ENCODE peak calls at places on chromosome 11, in seven cellular contexts. One of them, this sample, is unnamed.

GRCh38 chr11:45935349-45936064 is 13.1 kb downstream of the LARGE2 start:
- DNase-seq in stomach: no peak
- DNase-seq in IMR-90: no peak
- DNase-seq in heart left ventricle: no peak
- DNase-seq in osteocyte: no peak
- DNase-seq in astrocyte of the cerebellum: no peak
- DNase-seq in AG09319: no peak
- DNase-seq in this sample: no peak

GRCh38 chr11:124875943-124876817 is 10.9 kb downstream of the ROBO3 start:
- DNase-seq in heart left ventricle: peak
- DNase-seq in AG09319: peak
- DNase-seq in osteocyte: peak
- DNase-seq in stomach: peak
- DNase-seq in IMR-90: peak
- DNase-seq in astrocyte of the cerebellum: peak
- DNase-seq in this sample: peak

GRCh38 chr11:132862137-132862536 is 670.2 kb downstream of the OPCML start:
- DNase-seq in IMR-90: no peak
- DNase-seq in osteocyte: no peak
- DNase-seq in AG09319: no peak
- DNase-seq in stomach: no peak
- DNase-seq in astrocyte of the cerebellum: no peak
- DNase-seq in heart left ventricle: no peak
- DNase-seq in this sample: no peak

GRCh38 chr11:86548278-86548917 is 124.0 kb downstream of the ME3 start:
- DNase-seq in stomach: no peak
- DNase-seq in heart left ventricle: no peak
- DNase-seq in astrocyte of the cerebellum: no peak
- DNase-seq in IMR-90: peak
- DNase-seq in osteocyte: no peak
- DNase-seq in AG09319: peak
- DNase-seq in this sample: no peak

GRCh38 chr11:25943777-25944661 is 387.9 kb upstream of the ANO3 start:
- DNase-seq in astrocyte of the cerebellum: no peak
- DNase-seq in osteocyte: no peak
- DNase-seq in AG09319: no peak
- DNase-seq in stomach: no peak
- DNase-seq in IMR-90: no peak
- DNase-seq in heart left ventricle: no peak
- DNase-seq in this sample: no peak

GRCh38 chr11:68966894-68967780 is 13.6 kb downstream of the MRGPRD start:
- DNase-seq in heart left ventricle: peak
- DNase-seq in astrocyte of the cerebellum: no peak
- DNase-seq in IMR-90: no peak
- DNase-seq in stomach: no peak
- DNase-seq in AG09319: no peak
- DNase-seq in osteocyte: peak
- DNase-seq in this sample: no peak

GRCh38 chr11:125300791-125301218 is 136.3 kb downstream of the PKNOX2 start:
- DNase-seq in astrocyte of the cerebellum: peak
- DNase-seq in AG09319: peak
- DNase-seq in osteocyte: no peak
- DNase-seq in IMR-90: peak
- DNase-seq in heart left ventricle: no peak
- DNase-seq in stomach: no peak
- DNase-seq in this sample: no peak

GRCh38 chr11:46363455-46363920 is 16.2 kb downstream of the DGKZ start:
- DNase-seq in heart left ventricle: peak
- DNase-seq in AG09319: no peak
- DNase-seq in osteocyte: no peak
- DNase-seq in astrocyte of the cerebellum: no peak
- DNase-seq in stomach: no peak
- DNase-seq in IMR-90: peak
- DNase-seq in this sample: no peak

GRCh38 chr11:27757953-27758352 is 57.7 kb upstream of the BDNF start:
- DNase-seq in heart left ventricle: no peak
- DNase-seq in IMR-90: peak
- DNase-seq in astrocyte of the cerebellum: peak
- DNase-seq in AG09319: peak
- DNase-seq in stomach: no peak
- DNase-seq in osteocyte: no peak
- DNase-seq in this sample: no peak

GRCh38 chr11:125165111-125165663 is 636 bp downstream of the PKNOX2 start:
- DNase-seq in astrocyte of the cerebellum: no peak
- DNase-seq in IMR-90: peak
- DNase-seq in AG09319: no peak
- DNase-seq in stomach: peak
- DNase-seq in heart left ventricle: no peak
- DNase-seq in osteocyte: no peak
- DNase-seq in this sample: no peak

GRCh38 chr11:67732045-67732787 is 57.8 kb upstream of the ALDH3B2 start:
- DNase-seq in IMR-90: no peak
- DNase-seq in heart left ventricle: no peak
- DNase-seq in AG09319: no peak
- DNase-seq in osteocyte: no peak
- DNase-seq in stomach: no peak
- DNase-seq in astrocyte of the cerebellum: no peak
- DNase-seq in this sample: no peak

DNA sequence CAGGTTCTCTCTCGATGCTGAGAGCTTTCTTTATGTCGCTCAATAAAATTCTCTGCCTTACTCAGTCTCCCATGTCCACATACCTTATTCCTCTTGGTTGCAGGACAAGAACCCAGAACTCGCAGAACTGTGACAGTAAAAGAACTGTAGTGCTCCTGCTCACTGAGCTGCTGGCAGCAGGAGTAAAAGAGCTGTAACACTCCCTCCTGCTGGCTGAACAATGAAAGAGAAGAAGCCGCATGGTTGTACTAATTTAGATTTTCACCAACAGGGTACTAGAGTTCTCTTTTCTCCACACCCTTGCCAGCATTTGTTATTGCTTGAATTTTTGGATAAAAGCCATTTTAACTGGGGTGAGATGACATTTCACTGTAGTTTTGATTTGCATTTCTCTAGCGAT is 433.2 kb downstream of the GUCY1A2 start:
- DNase-seq in osteocyte: no peak
- DNase-seq in AG09319: peak
- DNase-seq in stomach: no peak
- DNase-seq in astrocyte of the cerebellum: no peak
- DNase-seq in IMR-90: peak
- DNase-seq in heart left ventricle: no peak
- DNase-seq in this sample: no peak
- TF ChIP-seq CTCF in osteocyte: peak
- TF ChIP-seq CTCF in AG09319: peak
- TF ChIP-seq CTCF in stomach: no peak
- TF ChIP-seq CTCF in astrocyte of the cerebellum: peak
- TF ChIP-seq CTCF in IMR-90: peak
- TF ChIP-seq CTCF in heart left ventricle: no peak
- TF ChIP-seq CTCF in this sample: peak

GRCh38 chr11:34840736-34841386 is 75.3 kb downstream of the APIP start:
- DNase-seq in heart left ventricle: no peak
- DNase-seq in IMR-90: peak
- DNase-seq in stomach: peak
- DNase-seq in AG09319: no peak
- DNase-seq in osteocyte: no peak
- DNase-seq in astrocyte of the cerebellum: no peak
- DNase-seq in this sample: no peak
- TF ChIP-seq CTCF in heart left ventricle: peak
- TF ChIP-seq CTCF in IMR-90: peak
- TF ChIP-seq CTCF in stomach: no peak
- TF ChIP-seq CTCF in AG09319: peak
- TF ChIP-seq CTCF in osteocyte: peak
- TF ChIP-seq CTCF in astrocyte of the cerebellum: peak
- TF ChIP-seq CTCF in this sample: peak

DNA sequence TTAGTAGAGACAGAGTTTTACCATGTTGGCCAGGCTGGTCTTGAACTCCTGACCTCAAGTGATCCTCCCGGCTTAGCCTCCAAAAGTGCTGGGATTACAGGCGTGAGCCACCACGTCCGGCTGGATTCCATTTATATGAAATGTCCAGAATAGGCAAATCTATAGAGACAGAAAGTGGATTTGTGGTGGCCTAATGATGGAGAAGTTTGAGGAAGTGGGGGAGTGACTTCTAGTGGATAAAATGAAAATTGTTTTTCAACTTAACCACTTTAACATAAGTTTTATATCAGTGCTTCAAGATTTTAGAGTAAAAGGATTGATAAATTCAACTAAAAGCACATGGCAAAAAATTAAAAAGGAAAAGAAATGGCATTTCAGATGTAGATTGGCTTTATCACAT is 66.2 kb downstream of the HIPK3 start:
- DNase-seq in AG09319: no peak
- DNase-seq in IMR-90: no peak
- DNase-seq in stomach: no peak
- DNase-seq in osteocyte: no peak
- DNase-seq in astrocyte of the cerebellum: no peak
- DNase-seq in heart left ventricle: no peak
- DNase-seq in this sample: no peak
- TF ChIP-seq CTCF in AG09319: no peak
- TF ChIP-seq CTCF in IMR-90: peak
- TF ChIP-seq CTCF in stomach: no peak
- TF ChIP-seq CTCF in osteocyte: peak
- TF ChIP-seq CTCF in astrocyte of the cerebellum: no peak
- TF ChIP-seq CTCF in heart left ventricle: peak
- TF ChIP-seq CTCF in this sample: no peak

GRCh38 chr11:118074785-118075184 is 2.1 kb upstream of the TMPRSS4 start:
- DNase-seq in astrocyte of the cerebellum: no peak
- DNase-seq in IMR-90: no peak
- DNase-seq in stomach: peak
- DNase-seq in osteocyte: no peak
- DNase-seq in AG09319: no peak
- DNase-seq in heart left ventricle: no peak
- DNase-seq in this sample: no peak
- TF ChIP-seq CTCF in astrocyte of the cerebellum: no peak
- TF ChIP-seq CTCF in IMR-90: no peak
- TF ChIP-seq CTCF in stomach: no peak
- TF ChIP-seq CTCF in osteocyte: no peak
- TF ChIP-seq CTCF in AG09319: no peak
- TF ChIP-seq CTCF in heart left ventricle: no peak
- TF ChIP-seq CTCF in this sample: no peak

GRCh38 chr11:65859812-65860277 is 388 bp upstream of the MUS81 start:
- DNase-seq in stomach: no peak
- DNase-seq in astrocyte of the cerebellum: no peak
- DNase-seq in osteocyte: no peak
- DNase-seq in heart left ventricle: no peak
- DNase-seq in IMR-90: no peak
- DNase-seq in AG09319: no peak
- DNase-seq in this sample: no peak

GRCh38 chr11:65858354-65859133 is 564 bp upstream of the CFL1 start:
- DNase-seq in AG09319: no peak
- DNase-seq in osteocyte: no peak
- DNase-seq in stomach: no peak
- DNase-seq in IMR-90: no peak
- DNase-seq in astrocyte of the cerebellum: no peak
- DNase-seq in heart left ventricle: no peak
- DNase-seq in this sample: no peak

GRCh38 chr11:65857500-65858353 is at the start of gene CFL1:
- DNase-seq in astrocyte of the cerebellum: peak
- DNase-seq in IMR-90: peak
- DNase-seq in AG09319: peak
- DNase-seq in osteocyte: peak
- DNase-seq in stomach: peak
- DNase-seq in heart left ventricle: peak
- DNase-seq in this sample: peak

GRCh38 chr11:65860278-65861164 is at the start of gene MUS81:
- DNase-seq in IMR-90: peak
- DNase-seq in astrocyte of the cerebellum: peak
- DNase-seq in heart left ventricle: peak
- DNase-seq in AG09319: peak
- DNase-seq in osteocyte: peak
- DNase-seq in stomach: peak
- DNase-seq in this sample: peak

DNA sequence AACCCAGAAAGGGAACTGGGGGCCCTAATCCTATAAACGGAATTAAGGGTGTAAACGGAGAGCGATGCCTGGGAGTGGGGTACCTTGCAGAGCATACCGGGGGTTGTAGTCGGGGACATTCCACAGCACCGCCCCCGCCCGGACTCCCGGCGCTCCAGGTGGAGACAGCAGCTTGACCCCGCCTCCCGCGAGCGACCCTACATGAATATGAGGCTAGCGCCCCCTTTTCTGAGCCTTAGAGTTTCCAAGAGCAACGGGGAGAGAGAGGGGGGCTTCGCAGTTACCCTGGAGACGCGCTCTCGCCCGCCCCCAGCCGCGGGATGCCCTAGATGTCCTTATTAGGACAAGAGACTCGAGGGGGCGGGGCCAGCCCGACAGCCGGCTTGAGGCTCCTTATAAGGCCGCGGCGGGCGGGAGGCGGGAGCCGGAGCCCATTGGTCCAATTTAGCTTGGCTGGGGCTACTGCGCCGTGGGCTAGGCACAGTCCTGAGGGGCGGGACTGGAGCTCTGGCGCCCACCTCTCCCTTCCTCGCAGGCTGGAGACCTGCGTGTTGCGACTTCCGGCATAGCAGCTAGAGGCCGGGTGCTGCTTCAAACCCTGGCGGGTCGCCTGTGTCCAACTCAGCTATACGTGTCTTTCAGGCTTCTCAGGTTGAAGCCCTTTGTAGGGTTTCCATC is 960 bp upstream of the MUS81 start:
- DNase-seq in heart left ventricle: peak
- DNase-seq in stomach: peak
- DNase-seq in astrocyte of the cerebellum: peak
- DNase-seq in AG09319: peak
- DNase-seq in osteocyte: peak
- DNase-seq in IMR-90: peak
- DNase-seq in this sample: peak
- TF ChIP-seq CTCF in heart left ventricle: peak
- TF ChIP-seq CTCF in stomach: no peak
- TF ChIP-seq CTCF in astrocyte of the cerebellum: peak
- TF ChIP-seq CTCF in AG09319: no peak
- TF ChIP-seq CTCF in osteocyte: peak
- TF ChIP-seq CTCF in IMR-90: no peak
- TF ChIP-seq CTCF in this sample: peak

GRCh38 chr11:122595246-122595645 is 60.3 kb upstream of the UBASH3B start:
- DNase-seq in osteocyte: no peak
- DNase-seq in AG09319: no peak
- DNase-seq in IMR-90: no peak
- DNase-seq in stomach: no peak
- DNase-seq in astrocyte of the cerebellum: no peak
- DNase-seq in heart left ventricle: no peak
- DNase-seq in this sample: no peak

GRCh38 chr11:122592641-122593040 is 62.9 kb upstream of the UBASH3B start:
- DNase-seq in osteocyte: no peak
- DNase-seq in AG09319: no peak
- DNase-seq in IMR-90: no peak
- DNase-seq in astrocyte of the cerebellum: no peak
- DNase-seq in heart left ventricle: no peak
- DNase-seq in stomach: no peak
- DNase-seq in this sample: no peak

GRCh38 chr11:122599434-122599833 is 56.1 kb upstream of the UBASH3B start:
- DNase-seq in osteocyte: no peak
- DNase-seq in astrocyte of the cerebellum: no peak
- DNase-seq in IMR-90: no peak
- DNase-seq in stomach: no peak
- DNase-seq in heart left ventricle: no peak
- DNase-seq in AG09319: no peak
- DNase-seq in this sample: no peak

GRCh38 chr11:122598971-122599370 is 56.6 kb upstream of the UBASH3B start:
- DNase-seq in IMR-90: no peak
- DNase-seq in stomach: no peak
- DNase-seq in astrocyte of the cerebellum: no peak
- DNase-seq in heart left ventricle: no peak
- DNase-seq in AG09319: no peak
- DNase-seq in osteocyte: no peak
- DNase-seq in this sample: no peak

GRCh38 chr11:122593473-122594420 is 61.8 kb upstream of the UBASH3B start:
- DNase-seq in IMR-90: no peak
- DNase-seq in astrocyte of the cerebellum: no peak
- DNase-seq in osteocyte: no peak
- DNase-seq in stomach: no peak
- DNase-seq in heart left ventricle: no peak
- DNase-seq in AG09319: no peak
- DNase-seq in this sample: no peak
- TF ChIP-seq CTCF in IMR-90: no peak
- TF ChIP-seq CTCF in astrocyte of the cerebellum: no peak
- TF ChIP-seq CTCF in osteocyte: no peak
- TF ChIP-seq CTCF in stomach: no peak
- TF ChIP-seq CTCF in heart left ventricle: no peak
- TF ChIP-seq CTCF in AG09319: no peak
- TF ChIP-seq CTCF in this sample: no peak

This sample was measured in type B pancreatic cell.